ENCODE peak calls at places on chromosome 4, in six cellular contexts. G, F, S, I, L and W are unnamed samples.

GRCh38 chr4:76658231-76659102 is 223.4 kb downstream of the SHROOM3 start:
- DNase-seq in G (no peak), F (no peak), S (no peak), I (peak), L (no peak), W (no peak)

GRCh38 chr4:22473268-22473667 is 42.6 kb downstream of the ADGRA3 start:
- DNase-seq in G (no peak), F (no peak), S (no peak), I (peak), L (no peak), W (no peak)

GRCh38 chr4:44583393-44583792 is 68.0 kb downstream of the YIPF7 start:
- DNase-seq in G (no peak), F (no peak), S (no peak), I (no peak), L (no peak), W (no peak)

GRCh38 chr4:33650036-33650435 is 2594.3 kb downstream of the ARAP2 start:
- DNase-seq in G (no peak), F (no peak), S (no peak), I (no peak), L (no peak), W (no peak)

GRCh38 chr4:3320361-3321023 is 27.7 kb downstream of the RGS12 start:
- DNase-seq in G (no peak), F (no peak), S (no peak), I (no peak), L (no peak), W (no peak)

GRCh38 chr4:7157666-7158065 is 34.7 kb upstream of the SORCS2 start:
- DNase-seq in G (no peak), F (no peak), S (no peak), I (no peak), L (no peak), W (no peak)

GRCh38 chr4:127881565-127881869 is 824 bp downstream of the PLK4 start:
- DNase-seq in G (no peak), F (no peak), S (no peak), I (no peak), L (no peak), W (no peak)

GRCh38 chr4:104615926-104616325 is 121.2 kb upstream of the CXXC4 start:
- DNase-seq in G (no peak), F (no peak), S (no peak), I (no peak), L (no peak), W (no peak)

GRCh38 chr4:151484396-151485102 is 75.6 kb downstream of the FHIP1A start:
- DNase-seq in G (no peak), F (no peak), S (no peak), I (peak), L (no peak), W (no peak)

GRCh38 chr4:102620697-102621497 is 119.7 kb downstream of the NFKB1 start:
- DNase-seq in G (no peak), F (no peak), S (no peak), I (peak), L (peak), W (no peak)

GRCh38 chr4:99587803-99588202 is 13.2 kb downstream of the MTTP start:
- DNase-seq in G (no peak), F (no peak), S (no peak), I (no peak), L (no peak), W (no peak)

GRCh38 chr4:8025668-8026067 is 86.0 kb upstream of the AFAP1 start:
- DNase-seq in G (no peak), F (no peak), S (no peak), I (no peak), L (no peak), W (no peak)

GRCh38 chr4:140222175-140222574 is 68.2 kb upstream of the MAML3 start:
- DNase-seq in G (no peak), F (no peak), S (no peak), I (no peak), L (no peak), W (no peak)

GRCh38 chr4:25284466-25284865 is 28.1 kb upstream of the ZCCHC4 start:
- DNase-seq in G (no peak), F (no peak), S (no peak), I (no peak), L (no peak), W (no peak)

GRCh38 chr4:16827762-16828724 is 70.4 kb downstream of the LDB2 start:
- DNase-seq in G (no peak), F (no peak), S (no peak), I (peak), L (no peak), W (no peak)

GRCh38 chr4:8348071-8348470 is 78.5 kb downstream of the HTRA3 start:
- DNase-seq in G (no peak), F (no peak), S (peak), I (no peak), L (no peak), W (no peak)

GRCh38 chr4:185817403-185817818 is 5.4 kb upstream of the SORBS2 start:
- DNase-seq in G (no peak), F (no peak), S (no peak), I (no peak), L (no peak), W (no peak)

GRCh38 chr4:89161841-89162240 is 50.5 kb downstream of the TIGD2 start:
- DNase-seq in G (no peak), F (no peak), S (no peak), I (peak), L (no peak), W (no peak)